ENCODE peak calls at places on chromosomes 5 and 9, in five cellular contexts. T, H, S, G and X are unnamed samples.
A peak's percentile ranks its signal among the peaks of the same experiment; 100 is the strongest.

GRCh38 chr9:5441043-5441442 is 3.3 kb upstream of the PLGRKT start:
- DNase-seq in T (no peak), H (no peak), S (no peak), G (no peak), X (no peak)

GRCh38 chr5:81393783-81394718 is at the start of gene ACOT12:
- DNase-seq in T (no peak), H (no peak), S (no peak), G (no peak), X (peak; percentile 79)

GRCh38 chr5:139051392-139051791 is 146.8 kb downstream of the SIL1 start:
- DNase-seq in T (no peak), H (no peak), S (no peak), G (no peak), X (no peak)

GRCh38 chr5:154110781-154111180 is 72.0 kb downstream of the MFAP3 start:
- DNase-seq in T (no peak), H (no peak), S (no peak), G (no peak), X (no peak)

GRCh38 chr5:152542741-152543140 is 137.7 kb upstream of the NMUR2 start:
- DNase-seq in T (no peak), H (no peak), S (no peak), G (no peak), X (peak; percentile 80)

GRCh38 chr9:133589454-133590227 is 19.5 kb downstream of the FAM163B start:
- DNase-seq in T (no peak), H (peak; percentile 39), S (no peak), G (no peak), X (peak; percentile 82)

GRCh38 chr5:128649183-128649582 is 111.1 kb upstream of the FBN2 start:
- DNase-seq in T (no peak), H (no peak), S (no peak), G (no peak), X (no peak)

GRCh38 chr5:535781-536698 is 11.8 kb upstream of the SLC9A3 start:
- DNase-seq in T (no peak), H (no peak), S (no peak), G (no peak), X (no peak)

GRCh38 chr9:112218908-112219307 is 43.8 kb upstream of the SUSD1 start:
- DNase-seq in T (no peak), H (no peak), S (no peak), G (peak; percentile 85), X (no peak)

GRCh38 chr5:134958755-134959154 is 9.0 kb upstream of the CATSPER3 start:
- DNase-seq in T (no peak), H (peak; percentile 46), S (peak; percentile 73), G (no peak), X (peak; percentile 33)

GRCh38 chr9:27460225-27461023 is 63.7 kb upstream of the IFNK start:
- DNase-seq in T (no peak), H (no peak), S (no peak), G (peak; percentile 37), X (no peak)

GRCh38 chr9:38621434-38622082 is 1.2 kb upstream of the ANKRD18A start:
- DNase-seq in T (no peak), H (no peak), S (peak; percentile 3), G (no peak), X (peak; percentile 65)

GRCh38 chr5:169803077-169803981 is 166.3 kb downstream of the DOCK2 start:
- DNase-seq in T (peak; percentile 70), H (no peak), S (no peak), G (no peak), X (no peak)

GRCh38 chr9:115250646-115251045 is 132.7 kb upstream of the TNC start:
- DNase-seq in T (no peak), H (no peak), S (no peak), G (no peak), X (peak; percentile 48)

GRCh38 chr5:119304439-119304838 is 51.4 kb upstream of the TNFAIP8 start:
- DNase-seq in T (no peak), H (no peak), S (peak; percentile 60), G (no peak), X (no peak)

GRCh38 chr5:176726746-176727527 is 79.7 kb downstream of the TSPAN17 start:
- DNase-seq in T (no peak), H (no peak), S (no peak), G (no peak), X (no peak)

GRCh38 chr5:12023614-12024241 is 119.5 kb upstream of the CTNND2 start:
- DNase-seq in T (peak; percentile 4), H (no peak), S (peak; percentile 33), G (peak; percentile 1), X (peak; percentile 79)

GRCh38 chr5:145471026-145471425 is 364.1 kb downstream of the PRELID2 start:
- DNase-seq in T (no peak), H (no peak), S (no peak), G (no peak), X (no peak)
- H3K4me3 ChIP-seq in T (no peak overlapping the region), H (no peak overlapping the region), S (no peak overlapping the region), G (no peak overlapping the region), X (no peak overlapping the region)

GRCh38 chr9:96649620-96650323 is 5.3 kb downstream of the PRXL2C start:
- DNase-seq in T (no peak), H (no peak), S (no peak), G (no peak), X (peak; percentile 6)

GRCh38 chr9:96654450-96655197 is 493 bp downstream of the PRXL2C start:
- DNase-seq in T (peak; percentile 66), H (no peak), S (peak; percentile 41), G (no peak), X (peak; percentile 85)

GRCh38 chr9:96646081-96646991 is 8.8 kb downstream of the PRXL2C start:
- DNase-seq in T (no peak), H (no peak), S (no peak), G (no peak), X (no peak)

GRCh38 chr9:96655198-96655851 is at the start of gene PRXL2C:
- DNase-seq in T (peak; percentile 84), H (no peak), S (peak; percentile 29), G (no peak), X (peak; percentile 77)

GRCh38 chr9:96651626-96652025 is 3.5 kb downstream of the PRXL2C start:
- DNase-seq in T (no peak), H (no peak), S (no peak), G (no peak), X (peak; percentile 12)
- TF ChIP-seq CREB1 in T (no peak), H (no peak), S (no peak), G (no peak), X (no peak)

GRCh38 chr5:10700516-10700915 is 60.5 kb downstream of the DAP start:
- DNase-seq in T (no peak), H (no peak), S (no peak), G (no peak), X (no peak)
- H3K4me3 ChIP-seq in T (no peak overlapping the region), H (no peak overlapping the region), S (no peak overlapping the region), G (no peak overlapping the region), X (no peak overlapping the region)

GRCh38 chr5:28156981-28157380 is 1118.6 kb upstream of the CDH9 start:
- DNase-seq in T (no peak), H (no peak), S (no peak), G (no peak), X (no peak)
- TF ChIP-seq CREB1 in T (no peak), H (no peak), S (no peak), G (no peak), X (no peak)

DNA sequence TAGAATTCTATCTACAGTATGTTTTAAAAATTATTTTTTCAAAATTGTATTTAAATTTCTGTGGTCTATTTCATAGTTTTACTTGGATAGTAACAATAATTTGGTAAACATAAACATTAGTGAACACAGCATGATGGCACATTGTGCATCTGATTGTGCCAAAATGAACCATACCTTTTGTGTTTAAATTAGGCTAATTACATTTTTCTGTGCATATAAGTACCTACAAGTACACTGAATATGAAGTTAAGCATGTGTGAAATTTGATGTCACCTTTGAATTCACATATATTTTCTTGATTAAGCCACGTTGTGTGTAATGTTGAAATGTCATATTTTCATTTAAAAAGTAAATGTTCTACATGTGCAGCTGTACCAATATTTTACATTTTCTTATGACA is 13.4 kb downstream of the PBX3 start:
- DNase-seq in T (no peak), H (no peak), S (no peak), G (no peak), X (no peak)
- H3K4me3 ChIP-seq in T (no peak overlapping the region), H (no peak overlapping the region), S (no peak overlapping the region), G (no peak overlapping the region), X (no peak overlapping the region)

GRCh38 chr9:99299214-99300102 is 77.4 kb downstream of the SEC61B start:
- DNase-seq in T (no peak), H (no peak), S (peak; percentile 7), G (no peak), X (no peak)
- TF ChIP-seq CREB1 in T (no peak), H (no peak), S (no peak), G (no peak), X (no peak)